ENCODE peak calls at places on chromosomes 3 and 15, in eight cellular contexts. W is naive thymus-derived CD4-positive, alpha-beta T cell; C is body of pancreas; Y is transverse colon; R is pancreas; O is tibial artery; Z is HCT116; V is GM23338. X is an unnamed sample.
A peak's percentile ranks its signal among the peaks of the same experiment; 100 is the strongest.

GRCh38 chr15:37098468-37099320 is 1.7 kb downstream of the MEIS2 start:
- DNase-seq in W (no peak), C (peak; percentile 61), Y (no peak), R (peak; percentile 74), O (peak; percentile 76), Z (no peak), V (peak; percentile 61), X (peak; percentile 77)

GRCh38 chr3:8625991-8626390 is 18.6 kb downstream of the SSUH2 start:
- DNase-seq in W (no peak), C (no peak), Y (no peak), R (no peak), O (peak; percentile 58), Z (peak; percentile 6), V (no peak), X (no peak)

GRCh38 chr3:172315401-172316091 is 132.7 kb downstream of the GHSR start:
- DNase-seq in W (no peak), C (no peak), Y (peak; percentile 43), R (no peak), O (no peak), Z (peak; percentile 35), V (no peak), X (no peak)

GRCh38 chr15:99721896-99722295 is 11.3 kb downstream of the LYSMD4 start:
- DNase-seq in W (no peak), C (no peak), Y (no peak), R (no peak), O (no peak), Z (no peak), V (no peak), X (no peak)

GRCh38 chr3:106294121-106294520 is 425.3 kb upstream of the CBLB start:
- DNase-seq in W (no peak), C (no peak), Y (no peak), R (no peak), O (no peak), Z (no peak), V (no peak), X (no peak)

GRCh38 chr3:129358177-129359101 is 70.0 kb downstream of the EFCAB12 start:
- DNase-seq in W (no peak), C (no peak), Y (no peak), R (no peak), O (no peak), Z (no peak), V (no peak), X (no peak)

GRCh38 chr3:178699810-178700209 is 163.6 kb downstream of the KCNMB2 start:
- DNase-seq in W (no peak), C (no peak), Y (no peak), R (no peak), O (no peak), Z (no peak), V (no peak), X (no peak)

GRCh38 chr15:68418611-68419161 is 13.3 kb downstream of the ITGA11 start:
- DNase-seq in W (no peak), C (no peak), Y (peak; percentile 65), R (no peak), O (peak; percentile 70), Z (no peak), V (no peak), X (no peak)

GRCh38 chr15:85168642-85169173 is 187.1 kb downstream of the PDE8A start:
- DNase-seq in W (peak; percentile 37), C (peak; percentile 90), Y (peak; percentile 57), R (peak; percentile 81), O (no peak), Z (peak; percentile 18), V (peak; percentile 95), X (no peak)

GRCh38 chr3:157145566-157145965 is 14.4 kb downstream of the CCNL1 start:
- DNase-seq in W (no peak), C (no peak), Y (no peak), R (no peak), O (no peak), Z (no peak), V (no peak), X (no peak)

GRCh38 chr3:173993299-173993698 is 595.8 kb downstream of the NLGN1 start:
- DNase-seq in W (no peak), C (no peak), Y (no peak), R (no peak), O (no peak), Z (peak; percentile 27), V (peak; percentile 48), X (no peak)

GRCh38 chr3:126537116-126537729 is 13.3 kb downstream of the CHST13 start:
- DNase-seq in W (no peak), C (no peak), Y (no peak), R (peak; percentile 46), O (peak; percentile 32), Z (no peak), V (no peak), X (no peak)

GRCh38 chr3:106208979-106209378 is 340.2 kb upstream of the CBLB start:
- DNase-seq in W (peak; percentile 32), C (no peak), Y (no peak), R (no peak), O (no peak), Z (no peak), V (no peak), X (no peak)

GRCh38 chr3:55309336-55309735 is 177.8 kb downstream of the WNT5A start:
- DNase-seq in W (no peak), C (no peak), Y (no peak), R (no peak), O (no peak), Z (no peak), V (no peak), X (no peak)

GRCh38 chr3:116939550-116939949 is 230.0 kb downstream of the TUSC7 start:
- DNase-seq in W (no peak), C (peak; percentile 37), Y (peak; percentile 78), R (no peak), O (no peak), Z (no peak), V (no peak), X (no peak)

DNA sequence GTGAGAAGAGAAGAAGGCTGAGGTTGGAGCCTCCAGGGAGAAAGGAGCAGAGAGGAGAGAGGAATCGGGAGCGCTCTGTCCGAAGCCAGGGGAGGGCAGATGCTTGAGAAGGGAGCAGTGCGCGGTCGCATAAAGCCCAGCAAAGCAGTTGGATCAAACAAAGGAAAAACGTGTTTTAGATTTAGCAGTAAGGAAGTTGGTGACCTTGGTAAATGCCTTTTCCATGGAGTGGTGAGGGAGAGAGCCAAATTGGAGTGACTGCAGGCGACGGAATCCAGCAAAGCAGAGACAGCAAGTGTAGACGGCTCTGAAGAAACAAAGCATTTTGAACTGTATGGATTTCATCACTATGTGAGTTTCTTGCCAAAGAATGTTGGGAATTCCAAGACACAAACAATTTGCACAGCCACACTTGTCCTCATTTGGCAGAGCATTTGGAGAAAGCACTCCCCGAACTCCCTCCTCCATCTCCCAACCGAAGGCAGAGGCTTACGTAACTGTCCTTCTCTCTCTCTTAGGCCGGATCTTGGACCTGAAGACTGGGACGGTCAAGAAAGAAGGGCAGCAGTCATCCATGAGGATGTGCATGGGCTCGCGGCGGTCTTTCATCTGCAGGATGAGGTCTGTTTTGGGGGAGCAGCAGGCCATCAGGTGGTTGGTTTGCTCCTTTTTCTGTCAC is 103.6 kb downstream of the ARNT2 start:
- DNase-seq in W (no peak), C (no peak), Y (no peak), R (no peak), O (no peak), Z (no peak), V (no peak), X (peak; percentile 54)
- H3K4me3 ChIP-seq in W (no peak overlapping the region), C (no peak overlapping the region), Y (no peak overlapping the region), R (no peak overlapping the region), O (no peak overlapping the region), Z (no peak overlapping the region), V (no peak overlapping the region), X (no peak overlapping the region)

GRCh38 chr15:35603298-35603697 is 57.3 kb upstream of the DPH6 start:
- DNase-seq in W (no peak), C (no peak), Y (no peak), R (no peak), O (no peak), Z (no peak), V (no peak), X (no peak)
- H3K4me3 ChIP-seq in W (no peak overlapping the region), C (no peak overlapping the region), Y (no peak overlapping the region), R (no peak overlapping the region), O (no peak overlapping the region), Z (no peak overlapping the region), V (no peak overlapping the region), X (no peak overlapping the region)

DNA sequence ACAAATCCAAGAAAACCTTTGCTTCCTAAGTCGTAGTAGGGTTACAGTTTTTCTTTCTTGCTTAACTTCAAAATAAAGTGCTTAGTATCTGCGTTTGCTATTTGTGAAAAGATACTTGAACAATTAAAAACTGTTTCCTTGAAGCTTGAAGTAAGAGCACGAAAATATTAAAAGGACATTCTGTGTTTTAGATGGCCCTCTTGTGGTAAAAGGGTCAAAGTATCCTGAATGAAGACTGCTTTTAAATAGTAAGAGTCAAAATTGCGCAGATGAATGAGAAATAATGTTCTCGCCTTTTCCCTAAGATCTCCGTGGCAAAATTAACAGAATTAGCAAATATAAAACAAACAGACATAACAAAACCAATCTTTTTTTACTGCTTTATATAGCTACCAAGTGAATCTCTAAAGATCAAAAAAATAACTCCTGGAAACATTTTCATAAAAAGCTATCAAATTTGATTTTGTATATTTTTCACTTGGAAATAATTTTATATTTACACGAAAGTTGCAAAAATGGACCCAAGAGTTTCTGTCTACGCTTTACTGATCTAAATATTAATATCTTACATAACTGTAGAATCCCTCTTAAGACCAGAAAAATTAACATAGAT is 175.4 kb downstream of the MBNL1 start:
- DNase-seq in W (peak; percentile 42), C (no peak), Y (no peak), R (no peak), O (no peak), Z (peak; percentile 38), V (peak; percentile 67), X (no peak)
- H3K4me3 ChIP-seq in W (no peak overlapping the region), C (no peak overlapping the region), Y (no peak overlapping the region), R (no peak overlapping the region), O (peak overlapping the region; percentile 1), Z (no peak overlapping the region), V (no peak overlapping the region), X (no peak overlapping the region)

GRCh38 chr3:149603126-149604074 is 54.4 kb downstream of the WWTR1 start:
- DNase-seq in W (no peak), C (no peak), Y (no peak), R (no peak), O (no peak), Z (no peak), V (no peak), X (no peak)
- H3K4me3 ChIP-seq in W (no peak overlapping the region), C (no peak overlapping the region), Y (no peak overlapping the region), R (no peak overlapping the region), O (no peak overlapping the region), Z (no peak overlapping the region), V (no peak overlapping the region), X (no peak overlapping the region)

X was measured in right cardiac atrium.